ENCODE peak calls at places on chromosomes 3 and 15, in seven cellular contexts. One of them, this sample, is unnamed.

GRCh38 chr3:128835096-128835495 is 44.3 kb upstream of the ACAD9 start:
- DNase-seq in left ventricle myocardium inferior: no peak
- DNase-seq in CD8-positive, alpha-beta T cell: no peak
- DNase-seq in lower lobe of right lung: no peak
- DNase-seq in fibroblast of lung: no peak
- DNase-seq in neural progenitor cell: no peak
- DNase-seq in Panc1: no peak
- DNase-seq in this sample: no peak

GRCh38 chr15:41850482-41851166 is 12.0 kb downstream of the PLA2G4B start:
- DNase-seq in left ventricle myocardium inferior: no peak
- DNase-seq in CD8-positive, alpha-beta T cell: no peak
- DNase-seq in lower lobe of right lung: no peak
- DNase-seq in fibroblast of lung: no peak
- DNase-seq in neural progenitor cell: no peak
- DNase-seq in Panc1: no peak
- DNase-seq in this sample: no peak

GRCh38 chr3:187000711-187001151 is 70.4 kb downstream of the ST6GAL1 start:
- DNase-seq in left ventricle myocardium inferior: no peak
- DNase-seq in CD8-positive, alpha-beta T cell: no peak
- DNase-seq in lower lobe of right lung: no peak
- DNase-seq in fibroblast of lung: no peak
- DNase-seq in neural progenitor cell: no peak
- DNase-seq in Panc1: no peak
- DNase-seq in this sample: no peak

GRCh38 chr15:48332642-48333034 is 1.4 kb downstream of the DUT start:
- DNase-seq in left ventricle myocardium inferior: no peak
- DNase-seq in CD8-positive, alpha-beta T cell: no peak
- DNase-seq in lower lobe of right lung: no peak
- DNase-seq in fibroblast of lung: no peak
- DNase-seq in neural progenitor cell: no peak
- DNase-seq in Panc1: no peak
- DNase-seq in this sample: no peak

GRCh38 chr3:115644391-115644790 is 21.1 kb downstream of the GAP43 start:
- DNase-seq in left ventricle myocardium inferior: no peak
- DNase-seq in CD8-positive, alpha-beta T cell: no peak
- DNase-seq in lower lobe of right lung: no peak
- DNase-seq in fibroblast of lung: no peak
- DNase-seq in neural progenitor cell: no peak
- DNase-seq in Panc1: no peak
- DNase-seq in this sample: no peak

GRCh38 chr3:71247221-71247947 is 336.1 kb downstream of the FOXP1 start:
- DNase-seq in left ventricle myocardium inferior: peak; percentile 24
- DNase-seq in CD8-positive, alpha-beta T cell: no peak
- DNase-seq in lower lobe of right lung: no peak
- DNase-seq in fibroblast of lung: peak; percentile 23
- DNase-seq in neural progenitor cell: peak; percentile 64
- DNase-seq in Panc1: no peak
- DNase-seq in this sample: no peak

GRCh38 chr15:80920271-80920699 is 69.3 kb downstream of the MESD start:
- DNase-seq in left ventricle myocardium inferior: no peak
- DNase-seq in CD8-positive, alpha-beta T cell: no peak
- DNase-seq in lower lobe of right lung: no peak
- DNase-seq in fibroblast of lung: no peak
- DNase-seq in neural progenitor cell: no peak
- DNase-seq in Panc1: no peak
- DNase-seq in this sample: no peak

GRCh38 chr3:70742081-70742480 is 429.6 kb upstream of the MDFIC2 start:
- DNase-seq in left ventricle myocardium inferior: no peak
- DNase-seq in CD8-positive, alpha-beta T cell: no peak
- DNase-seq in lower lobe of right lung: no peak
- DNase-seq in fibroblast of lung: no peak
- DNase-seq in neural progenitor cell: no peak
- DNase-seq in Panc1: no peak
- DNase-seq in this sample: no peak

GRCh38 chr15:64571857-64572291 is 111.5 kb downstream of the ZNF609 start:
- DNase-seq in left ventricle myocardium inferior: no peak
- DNase-seq in CD8-positive, alpha-beta T cell: no peak
- DNase-seq in lower lobe of right lung: no peak
- DNase-seq in fibroblast of lung: no peak
- DNase-seq in neural progenitor cell: no peak
- DNase-seq in Panc1: no peak
- DNase-seq in this sample: no peak

GRCh38 chr3:72311425-72311824 is 526.5 kb upstream of the PROK2 start:
- DNase-seq in left ventricle myocardium inferior: no peak
- DNase-seq in CD8-positive, alpha-beta T cell: no peak
- DNase-seq in lower lobe of right lung: no peak
- DNase-seq in fibroblast of lung: no peak
- DNase-seq in neural progenitor cell: no peak
- DNase-seq in Panc1: no peak
- DNase-seq in this sample: no peak

GRCh38 chr3:14152233-14152962 is 26.0 kb downstream of the XPC start:
- DNase-seq in left ventricle myocardium inferior: no peak
- DNase-seq in CD8-positive, alpha-beta T cell: no peak
- DNase-seq in lower lobe of right lung: no peak
- DNase-seq in fibroblast of lung: no peak
- DNase-seq in neural progenitor cell: peak; percentile 15
- DNase-seq in Panc1: no peak
- DNase-seq in this sample: no peak

GRCh38 chr3:61448378-61448777 is 113.0 kb upstream of the PTPRG start:
- DNase-seq in left ventricle myocardium inferior: no peak
- DNase-seq in CD8-positive, alpha-beta T cell: no peak
- DNase-seq in lower lobe of right lung: no peak
- DNase-seq in fibroblast of lung: no peak
- DNase-seq in neural progenitor cell: no peak
- DNase-seq in Panc1: no peak
- DNase-seq in this sample: no peak

GRCh38 chr3:143361589-143361988 is 242.0 kb downstream of the CHST2 start:
- DNase-seq in left ventricle myocardium inferior: no peak
- DNase-seq in CD8-positive, alpha-beta T cell: no peak
- DNase-seq in lower lobe of right lung: no peak
- DNase-seq in fibroblast of lung: no peak
- DNase-seq in neural progenitor cell: no peak
- DNase-seq in Panc1: no peak
- DNase-seq in this sample: no peak

GRCh38 chr3:194254032-194254431 is 97.1 kb downstream of the CPN2 start:
- DNase-seq in left ventricle myocardium inferior: no peak
- DNase-seq in CD8-positive, alpha-beta T cell: peak; percentile 37
- DNase-seq in lower lobe of right lung: peak; percentile 25
- DNase-seq in fibroblast of lung: no peak
- DNase-seq in neural progenitor cell: no peak
- DNase-seq in Panc1: no peak
- DNase-seq in this sample: no peak

GRCh38 chr3:169026543-169027181 is 636.9 kb downstream of the MECOM start:
- DNase-seq in left ventricle myocardium inferior: no peak
- DNase-seq in CD8-positive, alpha-beta T cell: no peak
- DNase-seq in lower lobe of right lung: no peak
- DNase-seq in fibroblast of lung: peak; percentile 98
- DNase-seq in neural progenitor cell: no peak
- DNase-seq in Panc1: peak; percentile 54
- DNase-seq in this sample: no peak

GRCh38 chr3:31639828-31640227 is 107.1 kb downstream of the STT3B start:
- DNase-seq in left ventricle myocardium inferior: no peak
- DNase-seq in CD8-positive, alpha-beta T cell: no peak
- DNase-seq in lower lobe of right lung: no peak
- DNase-seq in fibroblast of lung: no peak
- DNase-seq in neural progenitor cell: peak; percentile 7
- DNase-seq in Panc1: no peak
- DNase-seq in this sample: no peak

GRCh38 chr3:155651489-155652223 is 93.2 kb downstream of the PLCH1 start:
- DNase-seq in left ventricle myocardium inferior: no peak
- DNase-seq in CD8-positive, alpha-beta T cell: no peak
- DNase-seq in lower lobe of right lung: no peak
- DNase-seq in fibroblast of lung: no peak
- DNase-seq in neural progenitor cell: no peak
- DNase-seq in Panc1: no peak
- DNase-seq in this sample: no peak

GRCh38 chr3:132418916-132419315 is 1.6 kb downstream of the DNAJC13 start:
- DNase-seq in left ventricle myocardium inferior: no peak
- DNase-seq in CD8-positive, alpha-beta T cell: no peak
- DNase-seq in lower lobe of right lung: no peak
- DNase-seq in fibroblast of lung: peak; percentile 35
- DNase-seq in neural progenitor cell: no peak
- DNase-seq in Panc1: no peak
- DNase-seq in this sample: no peak

GRCh38 chr3:132421832-132422231 is 4.5 kb downstream of the DNAJC13 start:
- DNase-seq in left ventricle myocardium inferior: no peak
- DNase-seq in CD8-positive, alpha-beta T cell: no peak
- DNase-seq in lower lobe of right lung: no peak
- DNase-seq in fibroblast of lung: peak; percentile 23
- DNase-seq in neural progenitor cell: no peak
- DNase-seq in Panc1: no peak
- DNase-seq in this sample: no peak

GRCh38 chr3:132416807-132417694 is at the start of gene DNAJC13:
- DNase-seq in left ventricle myocardium inferior: peak; percentile 95
- DNase-seq in CD8-positive, alpha-beta T cell: peak; percentile 91
- DNase-seq in lower lobe of right lung: peak; percentile 96
- DNase-seq in fibroblast of lung: peak; percentile 94
- DNase-seq in neural progenitor cell: peak; percentile 98
- DNase-seq in Panc1: peak; percentile 73
- DNase-seq in this sample: peak; percentile 94

GRCh38 chr3:132414841-132415240 is 2.5 kb upstream of the DNAJC13 start:
- DNase-seq in left ventricle myocardium inferior: no peak
- DNase-seq in CD8-positive, alpha-beta T cell: no peak
- DNase-seq in lower lobe of right lung: no peak
- DNase-seq in fibroblast of lung: no peak
- DNase-seq in neural progenitor cell: no peak
- DNase-seq in Panc1: no peak
- DNase-seq in this sample: no peak

DNA sequence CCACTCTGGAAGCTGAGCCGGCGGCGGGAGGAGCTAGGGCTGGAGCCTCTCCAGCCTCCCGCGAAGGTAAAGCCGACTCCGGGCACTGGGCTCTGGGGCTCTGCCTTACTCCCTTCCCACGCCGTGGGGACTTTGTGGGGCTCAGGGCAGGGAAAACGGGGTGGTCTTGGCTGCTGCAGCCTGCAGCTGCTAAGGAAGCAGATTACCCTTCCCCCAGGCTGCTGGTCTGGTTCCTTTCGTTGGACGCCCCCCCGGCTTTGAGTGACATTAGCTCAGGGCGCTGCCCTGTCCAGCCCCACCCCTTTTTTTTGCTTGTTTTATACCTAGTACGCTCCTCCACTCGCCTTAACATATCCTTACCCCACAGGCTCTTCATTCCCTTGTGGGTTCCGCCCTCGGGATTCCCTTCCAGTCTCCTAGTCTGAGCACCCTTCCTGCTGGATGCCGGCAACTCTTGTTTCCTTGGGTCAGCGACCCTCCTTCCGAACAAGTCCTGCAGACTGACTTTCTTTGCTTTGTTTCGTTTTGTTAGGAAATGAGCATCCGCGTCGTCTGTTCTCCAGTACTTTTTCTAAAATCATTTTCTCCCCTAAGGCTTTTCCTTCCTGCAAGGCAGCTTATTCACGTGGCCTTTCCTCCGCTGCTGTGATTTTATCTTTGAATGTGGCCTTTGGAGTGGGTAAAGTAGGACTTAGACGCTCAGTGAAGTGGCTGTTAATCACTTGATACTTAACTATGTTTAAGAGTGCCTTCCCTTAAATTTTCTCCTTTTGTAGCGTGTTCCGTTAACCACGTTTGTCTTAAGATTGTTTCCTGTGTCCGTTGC is 606 bp downstream of the DNAJC13 start:
- DNase-seq in left ventricle myocardium inferior: peak; percentile 43
- DNase-seq in CD8-positive, alpha-beta T cell: no peak
- DNase-seq in lower lobe of right lung: peak; percentile 79
- DNase-seq in fibroblast of lung: peak; percentile 76
- DNase-seq in neural progenitor cell: peak; percentile 68
- DNase-seq in Panc1: no peak
- DNase-seq in this sample: peak; percentile 43
- H3K4me1 ChIP-seq in left ventricle myocardium inferior: peaks cover 45% of the 10 kb centered on the region
- H3K4me1 ChIP-seq in CD8-positive, alpha-beta T cell: peaks cover 10% of the 10 kb centered on the region
- H3K4me1 ChIP-seq in lower lobe of right lung: peaks cover 24% of the 10 kb centered on the region
- H3K4me1 ChIP-seq in fibroblast of lung: peaks cover 5% of the 10 kb centered on the region
- H3K4me1 ChIP-seq in neural progenitor cell: peaks cover 19% of the 10 kb centered on the region
- H3K4me1 ChIP-seq in Panc1: peaks cover 23% of the 10 kb centered on the region
- H3K4me1 ChIP-seq in this sample: peaks cover 6% of the 10 kb centered on the region

GRCh38 chr3:197547618-197548017 is 8.2 kb downstream of the BDH1 start:
- DNase-seq in left ventricle myocardium inferior: no peak
- DNase-seq in CD8-positive, alpha-beta T cell: no peak
- DNase-seq in lower lobe of right lung: no peak
- DNase-seq in fibroblast of lung: no peak
- DNase-seq in neural progenitor cell: peak; percentile 69
- DNase-seq in Panc1: no peak
- DNase-seq in this sample: no peak
- TF ChIP-seq CTCF in left ventricle myocardium inferior: no peak
- TF ChIP-seq CTCF in CD8-positive, alpha-beta T cell: no peak
- TF ChIP-seq CTCF in lower lobe of right lung: no peak
- TF ChIP-seq CTCF in fibroblast of lung: no peak
- TF ChIP-seq CTCF in neural progenitor cell: peak; percentile 53
- TF ChIP-seq CTCF in Panc1: no peak
- TF ChIP-seq CTCF in this sample: no peak

GRCh38 chr15:72740202-72740601 is 43.4 kb downstream of the ADPGK start:
- DNase-seq in left ventricle myocardium inferior: no peak
- DNase-seq in CD8-positive, alpha-beta T cell: no peak
- DNase-seq in lower lobe of right lung: no peak
- DNase-seq in fibroblast of lung: no peak
- DNase-seq in neural progenitor cell: no peak
- DNase-seq in Panc1: no peak
- DNase-seq in this sample: no peak
- H3K36me3 ChIP-seq in left ventricle myocardium inferior: peaks cover 63% of the 10 kb centered on the region
- H3K36me3 ChIP-seq in CD8-positive, alpha-beta T cell: no peaks in the 10 kb centered on the region
- H3K36me3 ChIP-seq in lower lobe of right lung: peaks cover 50% of the 10 kb centered on the region
- H3K36me3 ChIP-seq in fibroblast of lung: peaks cover 5% of the 10 kb centered on the region
- H3K36me3 ChIP-seq in neural progenitor cell: peaks cover 11% of the 10 kb centered on the region
- H3K36me3 ChIP-seq in Panc1: no peaks in the 10 kb centered on the region
- H3K36me3 ChIP-seq in this sample: no peaks in the 10 kb centered on the region

GRCh38 chr15:40325188-40325587 is 1.7 kb downstream of the INAFM2 start:
- DNase-seq in left ventricle myocardium inferior: no peak
- DNase-seq in CD8-positive, alpha-beta T cell: no peak
- DNase-seq in lower lobe of right lung: no peak
- DNase-seq in fibroblast of lung: no peak
- DNase-seq in neural progenitor cell: no peak
- DNase-seq in Panc1: no peak
- DNase-seq in this sample: no peak

GRCh38 chr15:40327338-40327917 is 3.9 kb downstream of the INAFM2 start:
- DNase-seq in left ventricle myocardium inferior: no peak
- DNase-seq in CD8-positive, alpha-beta T cell: no peak
- DNase-seq in lower lobe of right lung: no peak
- DNase-seq in fibroblast of lung: no peak
- DNase-seq in neural progenitor cell: peak; percentile 60
- DNase-seq in Panc1: no peak
- DNase-seq in this sample: no peak

GRCh38 chr15:40323953-40324937 is 753 bp downstream of the INAFM2 start:
- DNase-seq in left ventricle myocardium inferior: no peak
- DNase-seq in CD8-positive, alpha-beta T cell: no peak
- DNase-seq in lower lobe of right lung: peak; percentile 74
- DNase-seq in fibroblast of lung: no peak
- DNase-seq in neural progenitor cell: peak; percentile 55
- DNase-seq in Panc1: no peak
- DNase-seq in this sample: no peak

GRCh38 chr15:40323239-40323952 is at the start of gene INAFM2:
- DNase-seq in left ventricle myocardium inferior: peak; percentile 92
- DNase-seq in CD8-positive, alpha-beta T cell: peak; percentile 93
- DNase-seq in lower lobe of right lung: peak; percentile 94
- DNase-seq in fibroblast of lung: peak; percentile 91
- DNase-seq in neural progenitor cell: peak; percentile 97
- DNase-seq in Panc1: no peak
- DNase-seq in this sample: peak; percentile 84

DNA sequence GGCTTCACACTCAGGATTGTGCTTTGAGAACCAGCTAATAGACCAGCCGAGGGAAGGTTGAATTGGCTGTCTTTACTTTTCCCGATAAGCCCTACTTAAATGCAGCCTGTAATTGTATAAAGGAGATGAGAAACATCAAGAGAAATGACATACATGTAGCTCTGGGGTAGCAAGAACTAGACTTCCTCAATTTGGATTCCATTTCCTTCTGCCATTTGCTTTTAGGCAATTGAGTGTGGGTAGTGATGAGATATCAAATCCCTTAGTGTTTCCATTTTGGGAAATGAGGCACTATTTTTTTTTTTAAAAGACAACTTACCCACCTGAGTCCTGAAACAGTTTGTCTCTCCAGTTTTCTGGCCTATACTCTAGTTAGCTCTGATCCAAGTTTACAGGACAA is 2.2 kb downstream of the INAFM2 start:
- DNase-seq in left ventricle myocardium inferior: no peak
- DNase-seq in CD8-positive, alpha-beta T cell: no peak
- DNase-seq in lower lobe of right lung: no peak
- DNase-seq in fibroblast of lung: no peak
- DNase-seq in neural progenitor cell: no peak
- DNase-seq in Panc1: no peak
- DNase-seq in this sample: no peak
- H3K4me1 ChIP-seq in left ventricle myocardium inferior: peaks cover 78% of the 10 kb centered on the region
- H3K4me1 ChIP-seq in CD8-positive, alpha-beta T cell: peaks cover 21% of the 10 kb centered on the region
- H3K4me1 ChIP-seq in lower lobe of right lung: peaks cover 72% of the 10 kb centered on the region
- H3K4me1 ChIP-seq in fibroblast of lung: peaks cover 12% of the 10 kb centered on the region
- H3K4me1 ChIP-seq in neural progenitor cell: peaks cover 50% of the 10 kb centered on the region
- H3K4me1 ChIP-seq in Panc1: peaks cover 25% of the 10 kb centered on the region
- H3K4me1 ChIP-seq in this sample: no peaks in the 10 kb centered on the region

This sample was measured in uterus.